ENCODE peak calls at places on chromosomes 7 and 10, in six cellular contexts. O is GM12878, X is GM12891, Z is H1, N is K562, V is HepG2. H is an unnamed sample.

GRCh38 chr7:54906963-54907362 is 111.9 kb upstream of the EGFR start:
- DNase-seq in O (no peak), X (no peak), Z (no peak), N (no peak), V (no peak), H (no peak)

GRCh38 chr7:80374321-80374720 is 137.5 kb downstream of the GNAT3 start:
- DNase-seq in O (no peak), X (no peak), Z (no peak), N (no peak), V (no peak), H (no peak)

GRCh38 chr10:77626266-77626935 is 11.2 kb downstream of the KCNMA1 start:
- DNase-seq in O (no peak), X (no peak), Z (no peak), N (no peak), V (no peak), H (no peak)

GRCh38 chr7:81608748-81609382 is 161.0 kb downstream of the HGF start:
- DNase-seq in O (no peak), X (no peak), Z (no peak), N (no peak), V (no peak), H (no peak)

GRCh38 chr10:49222170-49222569 is 34.0 kb upstream of the TMEM273 start:
- DNase-seq in O (no peak), X (no peak), Z (no peak), N (no peak), V (peak; percentile 4), H (no peak)

GRCh38 chr10:10503772-10504171 is 513.9 kb upstream of the CELF2 start:
- DNase-seq in O (no peak), X (no peak), Z (no peak), N (no peak), V (no peak), H (no peak)

GRCh38 chr10:69806266-69806665 is 4.6 kb downstream of the COL13A1 start:
- DNase-seq in O (no peak), X (no peak), Z (no peak), N (no peak), V (no peak), H (no peak)

GRCh38 chr7:50667338-50667737 is 102.1 kb upstream of the DDC start:
- DNase-seq in O (no peak), X (no peak), Z (no peak), N (no peak), V (no peak), H (no peak)

GRCh38 chr10:1109795-1110673 is 53.8 kb downstream of the WDR37 start:
- DNase-seq in O (peak; percentile 53), X (peak; percentile 75), Z (peak; percentile 69), N (peak; percentile 79), V (peak; percentile 73), H (peak; percentile 65)

GRCh38 chr7:109009636-109010035 is 440.0 kb downstream of the DNAJB9 start:
- DNase-seq in O (no peak), X (no peak), Z (no peak), N (no peak), V (no peak), H (no peak)

GRCh38 chr7:107148721-107149120 is 20.1 kb upstream of the HBP1 start:
- DNase-seq in O (no peak), X (no peak), Z (no peak), N (no peak), V (no peak), H (no peak)

GRCh38 chr10:19922236-19922963 is 106.2 kb downstream of the PLXDC2 start:
- DNase-seq in O (no peak), X (no peak), Z (no peak), N (no peak), V (no peak), H (no peak)

GRCh38 chr10:97349752-97350117 is 15.2 kb upstream of the FRAT2 start:
- DNase-seq in O (no peak), X (no peak), Z (no peak), N (no peak), V (no peak), H (no peak)

GRCh38 chr7:99040104-99040958 is 103.6 kb downstream of the SMURF1 start:
- DNase-seq in O (peak; percentile 9), X (peak; percentile 72), Z (peak; percentile 62), N (peak; percentile 88), V (peak; percentile 79), H (peak; percentile 65)

GRCh38 chr10:99296605-99297004 is 32.6 kb upstream of the CNNM1 start:
- DNase-seq in O (no peak), X (no peak), Z (no peak), N (no peak), V (no peak), H (no peak)

GRCh38 chr10:97549587-97550322 is 22.8 kb upstream of the ANKRD2 start:
- DNase-seq in O (no peak), X (no peak), Z (no peak), N (no peak), V (peak; percentile 29), H (no peak)

GRCh38 chr7:101559586-101559985 is 69.5 kb downstream of the MYL10 start:
- DNase-seq in O (no peak), X (no peak), Z (no peak), N (no peak), V (no peak), H (no peak)

GRCh38 chr7:105691029-105691691 is 109.9 kb upstream of the EFCAB10 start:
- DNase-seq in O (no peak), X (no peak), Z (no peak), N (no peak), V (no peak), H (peak; percentile 30)

GRCh38 chr7:129513546-129513945 is 11.2 kb downstream of the SMKR1 start:
- DNase-seq in O (no peak), X (no peak), Z (no peak), N (no peak), V (no peak), H (no peak)

GRCh38 chr10:3141361-3142005 is 31.1 kb downstream of the PITRM1 start:
- DNase-seq in O (no peak), X (no peak), Z (no peak), N (no peak), V (no peak), H (no peak)

GRCh38 chr10:71218046-71218832 is 5.9 kb downstream of the UNC5B start:
- DNase-seq in O (no peak), X (no peak), Z (no peak), N (peak; percentile 29), V (peak; percentile 20), H (no peak)

DNA sequence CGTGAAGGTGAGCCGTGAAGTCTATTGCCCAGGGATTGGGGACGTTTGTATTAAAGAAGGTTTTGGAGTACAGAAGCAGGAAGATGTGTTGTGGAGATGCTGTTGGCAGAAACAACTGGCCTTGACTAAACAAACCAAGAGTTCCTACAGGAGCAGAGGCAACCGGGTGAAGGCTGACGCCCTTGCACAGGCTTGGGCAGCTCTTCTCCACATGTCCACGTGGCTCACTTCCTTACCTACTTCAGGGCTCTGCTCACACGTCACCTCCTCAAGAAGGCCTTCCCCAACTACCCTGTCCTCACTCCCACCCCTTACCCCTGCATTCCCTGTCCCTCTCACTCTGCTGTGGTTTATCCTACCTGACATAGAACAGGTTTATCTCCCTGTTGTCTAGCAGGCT is 59.9 kb upstream of the JAZF1 start:
- DNase-seq in O (no peak), X (no peak), Z (no peak), N (no peak), V (no peak), H (no peak)
- TF ChIP-seq TAF1 in O (no peak), X (no peak), Z (no peak), N (no peak), V (no peak), H (no peak)

GRCh38 chr10:42975005-42975493 is 101.8 kb upstream of the RET start:
- DNase-seq in O (no peak), X (no peak), Z (no peak), N (no peak), V (no peak), H (no peak)

GRCh38 chr10:42977032-42977416 is 99.8 kb upstream of the RET start:
- DNase-seq in O (no peak), X (no peak), Z (no peak), N (no peak), V (no peak), H (no peak)

GRCh38 chr10:42976353-42977031 is 100.4 kb upstream of the RET start:
- DNase-seq in O (no peak), X (no peak), Z (no peak), N (no peak), V (no peak), H (no peak)

GRCh38 chr10:42974693-42975002 is 102.2 kb upstream of the RET start:
- DNase-seq in O (no peak), X (no peak), Z (no peak), N (no peak), V (no peak), H (no peak)

GRCh38 chr10:42975558-42976352 is 101.1 kb upstream of the RET start:
- DNase-seq in O (no peak), X (no peak), Z (no peak), N (peak; percentile 39), V (peak; percentile 20), H (no peak)
- TF ChIP-seq POLR2AphosphoS5 in O (no peak), X (no peak), Z (no peak), N (no peak), V (no peak), H (no peak)

GRCh38 chr10:27995311-27995710 is 3.6 kb downstream of the ODAD2 start:
- DNase-seq in O (no peak), X (no peak), Z (no peak), N (no peak), V (no peak), H (no peak)
- TF ChIP-seq TAF1 in O (no peak), X (no peak), Z (no peak), N (no peak), V (no peak), H (no peak)

GRCh38 chr7:116708861-116709260 is 36.9 kb downstream of the MET start:
- DNase-seq in O (no peak), X (no peak), Z (no peak), N (no peak), V (no peak), H (no peak)
- TF ChIP-seq POLR2AphosphoS5 in O (no peak), X (no peak), Z (no peak), N (no peak), V (no peak), H (no peak)

H was measured in GM12892.